ENCODE peak calls at places on chromosomes 11 and 22, in nine cellular contexts. I is sigmoid colon, B is endothelial cell of umbilical vein, Q is A549, F is uterus, X is transverse colon, O is breast epithelium, N is prostate gland, M is stomach. H is an unnamed sample. For H3K4me1, the result is how much of the 10 kb centered on the place peaks cover.

GRCh38 chr22:49694462-49695260 is 133.0 kb downstream of the BRD1 start:
- DNase-seq in M (peak), F (no peak), B (no peak), Q (no peak), O (peak), I (no peak), N (no peak), X (no peak), H (no peak)

GRCh38 chr11:86606849-86607481 is 65.5 kb downstream of the ME3 start:
- DNase-seq in N (no peak), O (no peak), M (no peak), Q (no peak), I (no peak), B (peak), X (no peak), F (no peak), H (no peak)

GRCh38 chr11:61144511-61145179 is 16.6 kb downstream of the VPS37C start:
- DNase-seq in F (no peak), Q (no peak), M (no peak), N (no peak), B (no peak), X (no peak), O (no peak), I (peak), H (no peak)

GRCh38 chr11:65134952-65135632 is 773 bp upstream of the SYVN1 start:
- DNase-seq in N (peak), B (peak), X (peak), M (peak), I (peak), F (peak), Q (peak), O (peak), H (peak)

GRCh38 chr22:48536691-48537591 is 1290.7 kb downstream of the BRD1 start:
- DNase-seq in F (no peak), O (no peak), X (no peak), N (peak), I (peak), B (no peak), M (peak), Q (no peak), H (peak)

GRCh38 chr11:57798905-57799559 is 37.4 kb downstream of the CTNND1 start:
- DNase-seq in N (peak), O (no peak), I (no peak), X (peak), Q (no peak), M (peak), F (no peak), B (peak), H (no peak)

GRCh38 chr11:70934999-70935768 is 317.2 kb downstream of the SHANK2 start:
- DNase-seq in F (no peak), B (no peak), N (no peak), I (no peak), Q (no peak), M (no peak), O (no peak), X (no peak), H (no peak)

GRCh38 chr11:10895285-10895684 is 37.4 kb upstream of the ZBED5 start:
- DNase-seq in I (no peak), F (no peak), X (no peak), B (no peak), Q (no peak), M (no peak), N (no peak), O (no peak), H (no peak)

GRCh38 chr22:38834991-38835390 is 8.8 kb downstream of the NPTXR start:
- DNase-seq in O (no peak), M (no peak), F (no peak), Q (no peak), B (no peak), N (no peak), X (no peak), I (no peak), H (no peak)

GRCh38 chr11:613369-613968 is 2.3 kb downstream of the IRF7 start:
- DNase-seq in O (peak), X (peak), F (peak), Q (peak), I (no peak), N (peak), M (peak), B (peak), H (peak)

GRCh38 chr22:38043151-38044039 is 13.8 kb upstream of the PICK1 start:
- DNase-seq in I (no peak), N (no peak), M (no peak), B (no peak), F (no peak), X (no peak), Q (no peak), O (no peak), H (no peak)

GRCh38 chr11:898160-898517 is 12.5 kb downstream of the CHID1 start:
- DNase-seq in I (no peak), Q (peak), N (no peak), O (no peak), F (no peak), B (peak), M (no peak), X (no peak), H (no peak)

GRCh38 chr11:34358258-34358665 is 452 bp upstream of the ABTB2 start:
- DNase-seq in M (peak), O (no peak), X (peak), B (peak), I (peak), N (peak), Q (peak), F (peak), H (no peak)

GRCh38 chr11:23226331-23226909 is 366.1 kb upstream of the CCDC179 start:
- DNase-seq in N (no peak), B (no peak), O (no peak), Q (no peak), X (no peak), F (no peak), I (no peak), M (no peak), H (no peak)

GRCh38 chr11:10502065-10502680 is 38.8 kb downstream of the RNF141 start:
- DNase-seq in M (no peak), B (no peak), N (no peak), Q (no peak), I (peak), F (no peak), O (no peak), X (no peak), H (no peak)

GRCh38 chr11:115585361-115586024 is 81.3 kb upstream of the CADM1 start:
- DNase-seq in M (no peak), X (no peak), Q (no peak), N (no peak), O (no peak), F (no peak), B (no peak), I (no peak), H (no peak)

GRCh38 chr11:93225642-93226041 is 27.9 kb upstream of the SLC36A4 start:
- DNase-seq in M (no peak), N (no peak), X (no peak), B (peak), F (no peak), I (no peak), Q (peak), O (no peak), H (no peak)

GRCh38 chr11:76806131-76806530 is 23.0 kb downstream of the TSKU start:
- DNase-seq in M (no peak), O (no peak), X (no peak), Q (no peak), N (no peak), B (no peak), F (peak), I (no peak), H (no peak)

GRCh38 chr11:76806608-76807205 is 23.6 kb downstream of the TSKU start:
- DNase-seq in X (no peak), N (no peak), O (no peak), Q (no peak), I (no peak), M (no peak), F (no peak), B (no peak), H (no peak)

GRCh38 chr11:76807206-76807875 is 24.2 kb downstream of the TSKU start:
- DNase-seq in O (peak), N (peak), F (peak), B (peak), Q (peak), I (peak), M (peak), X (peak), H (peak)

GRCh38 chr11:76808996-76809395 is 25.8 kb downstream of the TSKU start:
- DNase-seq in F (no peak), I (no peak), N (no peak), O (no peak), B (no peak), Q (no peak), M (no peak), X (no peak), H (no peak)

DNA sequence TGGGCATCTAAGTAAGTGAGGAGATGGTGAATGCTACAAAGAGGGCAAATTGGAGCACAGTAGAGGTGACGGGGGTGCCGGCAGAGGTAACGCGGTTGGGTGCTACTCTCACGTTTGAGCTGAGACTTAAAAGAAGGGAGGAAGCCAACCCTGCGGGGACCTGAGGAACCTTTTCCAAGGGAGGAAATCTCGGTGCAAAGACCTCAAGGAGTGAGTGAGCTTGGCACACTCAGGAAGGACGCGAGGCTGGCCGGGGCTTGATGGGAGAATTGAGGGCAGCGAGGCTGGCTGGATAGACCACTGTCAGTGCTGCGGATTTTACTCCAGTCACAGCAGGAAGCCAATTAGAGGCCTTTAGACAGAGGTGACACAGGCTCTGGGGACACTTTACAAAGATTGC is 25.0 kb downstream of the TSKU start:
- DNase-seq in I (no peak), M (no peak), N (no peak), X (no peak), Q (no peak), B (no peak), O (no peak), F (no peak), H (no peak)
- TF ChIP-seq POLR2A in I (no peak), M (no peak), N (no peak), X (no peak), Q (no peak), B (no peak), O (no peak), F (no peak), H (no peak)

DNA sequence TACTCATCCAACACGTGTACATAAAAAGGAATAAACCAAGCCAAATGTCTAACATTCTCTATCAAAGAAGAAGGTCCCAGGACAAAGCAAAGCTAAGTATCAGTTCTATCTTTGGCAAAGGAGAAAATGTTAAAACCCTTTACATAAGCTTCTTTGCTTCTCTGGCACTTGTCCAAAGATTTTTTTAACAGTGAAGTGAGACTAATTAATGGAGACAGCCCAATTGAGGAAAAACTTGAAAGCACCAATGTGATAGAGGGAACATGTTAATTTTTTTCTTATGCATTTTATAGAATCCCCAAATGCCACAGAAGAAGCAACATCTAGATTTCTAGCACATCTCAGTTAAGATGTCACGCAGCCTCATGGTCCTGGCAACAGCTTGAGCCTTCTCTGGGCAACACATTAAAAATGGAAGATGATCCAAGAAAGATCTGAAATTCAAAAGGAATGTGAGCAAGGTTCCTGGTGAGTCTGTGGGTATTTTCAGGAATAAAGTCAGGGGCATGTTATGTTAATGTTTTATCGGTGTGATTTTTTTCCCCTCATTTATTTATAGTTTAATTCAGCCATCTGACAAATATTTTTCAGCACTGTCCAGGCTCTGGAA is 48.5 kb downstream of the PACSIN2 start:
- DNase-seq in B (no peak), N (no peak), X (no peak), Q (no peak), M (no peak), F (no peak), O (no peak), I (no peak), H (no peak)
- H3K4me1 ChIP-seq in B (under half), N (under half), X (under half), Q (half or more), M (under half), F (under half), O (under half), I (half or more), H (under half)

GRCh38 chr11:78651923-78652602 is 77.4 kb upstream of the NARS2 start:
- DNase-seq in O (no peak), X (no peak), N (no peak), Q (no peak), F (no peak), M (no peak), I (no peak), B (no peak), H (no peak)

GRCh38 chr11:78649361-78650215 is 74.9 kb upstream of the NARS2 start:
- DNase-seq in F (no peak), I (no peak), M (no peak), O (no peak), Q (no peak), B (no peak), X (no peak), N (no peak), H (no peak)

GRCh38 chr11:78652866-78653265 is 78.2 kb upstream of the NARS2 start:
- DNase-seq in M (no peak), I (no peak), N (no peak), B (no peak), X (no peak), Q (no peak), F (no peak), O (no peak), H (no peak)

GRCh38 chr11:78653294-78653909 is 78.7 kb upstream of the NARS2 start:
- DNase-seq in N (no peak), F (no peak), O (no peak), B (no peak), X (no peak), Q (no peak), I (no peak), M (no peak), H (no peak)

DNA sequence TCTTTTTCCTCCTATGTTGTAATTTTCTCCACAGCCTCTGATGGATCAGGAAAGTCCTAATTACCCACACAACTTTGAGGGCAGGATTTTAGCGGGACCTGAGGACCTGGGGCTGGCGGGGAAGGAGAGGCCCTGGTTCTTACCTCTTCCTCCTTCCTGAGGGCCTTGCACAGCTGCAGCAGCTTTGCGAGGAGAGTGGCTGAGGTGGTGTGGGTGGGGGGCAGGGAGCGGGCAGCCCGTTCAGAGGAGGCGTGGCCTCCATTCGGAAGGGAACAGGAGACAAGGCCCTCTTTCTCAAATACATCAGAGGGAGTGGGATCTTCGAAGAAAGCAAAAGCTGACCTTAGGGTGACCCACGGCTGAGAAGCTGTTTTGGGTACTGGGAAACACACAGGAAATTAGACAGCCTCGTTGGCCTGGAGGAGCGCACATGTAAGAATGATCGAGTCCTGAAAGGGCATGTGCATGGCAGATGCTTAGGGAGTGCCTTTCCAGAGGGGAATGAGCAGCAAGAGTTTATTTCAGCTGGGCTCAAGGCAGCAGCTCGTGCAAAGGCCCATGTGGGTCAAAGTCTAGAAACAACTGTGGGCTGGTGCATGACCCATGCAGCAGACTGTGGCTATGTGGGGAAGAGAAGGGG is 76.6 kb upstream of the NARS2 start:
- DNase-seq in Q (no peak), X (no peak), N (no peak), M (no peak), B (no peak), F (no peak), I (no peak), O (no peak), H (no peak)
- TF ChIP-seq POLR2A in Q (no peak), X (no peak), N (no peak), M (no peak), B (no peak), F (no peak), I (no peak), O (no peak), H (no peak)

DNA sequence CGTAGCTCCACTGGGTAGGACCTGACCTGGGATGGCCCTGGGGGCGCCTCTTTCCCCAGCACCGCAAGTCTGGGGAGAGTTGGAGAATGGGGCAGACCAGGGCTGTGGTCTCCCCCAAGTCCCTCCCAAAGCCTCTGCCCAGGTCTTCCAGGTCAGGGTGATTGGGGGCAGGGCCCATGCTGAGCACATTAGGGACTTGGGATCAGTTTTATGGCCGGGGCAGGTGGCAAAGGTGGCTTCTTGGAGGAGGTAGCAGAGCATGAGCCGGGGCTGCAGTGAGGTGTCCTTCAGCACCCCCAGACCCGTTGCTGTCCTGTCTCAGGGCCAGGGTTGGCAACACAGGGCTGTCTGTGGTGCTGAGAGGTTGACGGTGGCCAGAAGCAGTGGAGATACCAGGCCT is 6.0 kb downstream of the RELT start:
- DNase-seq in B (no peak), I (no peak), M (no peak), O (no peak), F (no peak), Q (no peak), N (no peak), X (no peak), H (no peak)
- H3K4me1 ChIP-seq in B (under half), I (under half), M (under half), O (under half), F (under half), Q (half or more), N (under half), X (under half), H (half or more)

GRCh38 chr22:31289335-31289734 is 3.0 kb downstream of the PIK3IP1 start:
- DNase-seq in I (peak), O (no peak), B (no peak), F (no peak), N (no peak), M (peak), X (peak), Q (no peak), H (no peak)

GRCh38 chr22:31288496-31289235 is 3.6 kb downstream of the PIK3IP1 start:
- DNase-seq in I (peak), M (no peak), N (no peak), Q (no peak), X (no peak), O (no peak), B (no peak), F (no peak), H (no peak)

GRCh38 chr22:31290494-31291402 is 1.5 kb downstream of the PIK3IP1 start:
- DNase-seq in F (peak), N (peak), Q (peak), X (peak), O (peak), B (peak), I (peak), M (peak), H (peak)

GRCh38 chr22:31291403-31291715 is 929 bp downstream of the PIK3IP1 start:
- DNase-seq in M (no peak), O (no peak), F (no peak), Q (no peak), B (no peak), X (no peak), I (no peak), N (no peak), H (no peak)

GRCh38 chr22:31291716-31292644 is at the start of gene PIK3IP1:
- DNase-seq in M (peak), O (peak), F (peak), N (peak), Q (peak), I (peak), X (peak), B (peak), H (peak)
- TF ChIP-seq POLR2A in M (peak), O (peak), F (peak), N (peak), Q (no peak), I (peak), X (peak), B (peak), H (peak)

DNA sequence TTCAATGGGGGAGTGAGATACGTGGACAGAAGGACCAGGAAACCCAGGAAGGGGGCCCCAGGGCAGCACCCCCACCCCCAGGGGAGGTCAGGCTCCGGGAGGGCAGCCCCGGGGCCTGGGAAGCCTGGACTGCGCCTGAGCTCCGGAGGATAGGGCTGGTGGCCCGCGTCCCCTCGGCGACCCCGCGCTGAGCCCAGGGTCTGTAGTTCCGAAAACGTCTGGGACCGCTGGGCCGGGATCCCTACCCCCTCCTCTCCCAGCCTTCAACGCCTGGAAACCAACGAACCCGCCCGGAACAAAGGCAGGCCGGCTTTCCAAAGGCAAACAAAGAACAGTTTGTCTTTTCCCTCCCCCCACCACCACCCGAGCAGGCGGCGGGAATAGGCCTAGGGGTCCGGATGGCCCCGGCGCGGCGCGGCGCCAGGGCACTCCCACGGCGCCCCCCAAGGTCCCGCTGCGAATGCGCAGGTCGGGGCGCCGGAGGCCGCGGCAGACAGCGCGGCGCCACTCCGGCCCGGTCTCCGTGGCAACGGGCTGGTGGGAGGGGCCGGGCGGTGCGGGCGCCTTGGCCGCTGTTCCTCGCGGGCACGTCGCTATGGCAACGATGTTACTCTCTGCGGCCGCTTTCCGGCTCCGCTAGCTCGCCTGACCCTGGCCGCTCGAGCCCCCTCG is 58.5 kb downstream of the IGLL1 start:
- DNase-seq in X (peak), B (peak), O (peak), I (peak), N (peak), M (peak), Q (peak), F (peak), H (peak)
- H3K4me1 ChIP-seq in X (under half), B (under half), O (under half), I (under half), N (under half), M (under half), Q (under half), F (under half), H (under half)

H was measured in tibial nerve.